ENCODE peak calls at places on chromosomes 5 and 9, in six cellular contexts. N is GM12878, L is GM12891, M is HepG2, F is H1, G is K562. P is an unnamed sample.

GRCh38 chr5:106966686-106967315 is 703.9 kb downstream of the EFNA5 start:
- DNase-seq in G (no peak), F (no peak), M (no peak), N (no peak), L (no peak), P (no peak)

GRCh38 chr9:85872444-85872843 is 68.5 kb upstream of the NAA35 start:
- DNase-seq in M (no peak), F (no peak), N (no peak), G (no peak), L (no peak), P (no peak)

GRCh38 chr5:151772029-151772867 is 494 bp downstream of the G3BP1 start:
- DNase-seq in M (peak), N (no peak), F (peak), L (no peak), G (peak), P (peak)

GRCh38 chr9:77595426-77596051 is 52.6 kb downstream of the GNA14 start:
- DNase-seq in G (no peak), N (no peak), L (no peak), F (no peak), M (no peak), P (no peak)

GRCh38 chr5:54760182-54760935 is 225.0 kb downstream of the ESM1 start:
- DNase-seq in M (no peak), L (no peak), N (no peak), G (no peak), F (no peak), P (no peak)

GRCh38 chr5:52760695-52761366 is 26.9 kb upstream of the ITGA1 start:
- DNase-seq in L (no peak), F (no peak), N (no peak), M (no peak), G (no peak), P (no peak)

GRCh38 chr9:28999806-29000205 is 1426.5 kb upstream of the C9orf72 start:
- DNase-seq in M (no peak), L (no peak), G (no peak), F (no peak), N (no peak), P (no peak)

GRCh38 chr9:5846501-5846921 is 13.6 kb upstream of the ERMP1 start:
- DNase-seq in L (no peak), G (no peak), M (no peak), N (no peak), F (no peak), P (no peak)

GRCh38 chr5:146607663-146608315 is 91.8 kb upstream of the GPR151 start:
- DNase-seq in M (no peak), G (no peak), F (no peak), N (no peak), L (no peak), P (no peak)

GRCh38 chr5:171426266-171426665 is 6.8 kb downstream of the FGF18 start:
- DNase-seq in L (no peak), N (no peak), G (no peak), F (no peak), M (no peak), P (no peak)

GRCh38 chr5:89338935-89339334 is 456.0 kb upstream of the MEF2C start:
- DNase-seq in L (no peak), G (no peak), M (no peak), F (no peak), N (no peak), P (no peak)

GRCh38 chr9:83235524-83235923 is 172.6 kb upstream of the RASEF start:
- DNase-seq in G (no peak), M (no peak), F (no peak), N (no peak), L (no peak), P (no peak)

GRCh38 chr9:91038483-91039124 is 237.0 kb downstream of the SYK start:
- DNase-seq in G (no peak), F (no peak), N (no peak), L (no peak), M (no peak), P (no peak)

GRCh38 chr5:105663671-105664070 is 2007.1 kb downstream of the EFNA5 start:
- DNase-seq in L (no peak), M (no peak), F (no peak), G (no peak), N (no peak), P (no peak)

GRCh38 chr5:134550271-134551214 is 25.1 kb downstream of the JADE2 start:
- DNase-seq in L (no peak), G (no peak), F (no peak), M (no peak), N (no peak), P (no peak)

GRCh38 chr5:92508271-92508670 is 1072.7 kb downstream of the NR2F1-AS1 start:
- DNase-seq in F (no peak), N (no peak), G (no peak), M (no peak), L (no peak), P (no peak)

GRCh38 chr9:127452481-127453092 is 1.3 kb downstream of the LRSAM1 start:
- DNase-seq in F (no peak), G (no peak), L (no peak), N (no peak), M (peak), P (no peak)

GRCh38 chr5:143554194-143554717 is 150.8 kb upstream of the NR3C1 start:
- DNase-seq in L (no peak), F (no peak), M (no peak), N (no peak), G (no peak), P (no peak)

GRCh38 chr5:79975422-79975821 is 15.6 kb downstream of the MTX3 start:
- DNase-seq in M (no peak), L (no peak), N (no peak), G (no peak), F (no peak), P (no peak)

GRCh38 chr9:85420750-85421149 is 321.0 kb downstream of the AGTPBP1 start:
- DNase-seq in M (no peak), G (no peak), F (no peak), N (no peak), L (no peak), P (no peak)

GRCh38 chr9:72315089-72315509 is 49.9 kb downstream of the ZFAND5 start:
- DNase-seq in M (no peak), G (no peak), N (no peak), F (no peak), L (no peak), P (no peak)

GRCh38 chr5:108529381-108529780 is 147.5 kb upstream of the FBXL17 start:
- DNase-seq in G (no peak), M (no peak), N (no peak), F (no peak), L (no peak), P (no peak)

GRCh38 chr9:99749641-99750040 is 72.0 kb upstream of the NR4A3 start:
- DNase-seq in F (no peak), G (no peak), M (no peak), L (no peak), N (no peak), P (no peak)

GRCh38 chr9:105978336-105978735 is 284.0 kb downstream of the TMEM38B start:
- DNase-seq in F (no peak), M (no peak), G (no peak), N (no peak), L (no peak), P (no peak)

GRCh38 chr9:110031511-110032173 is 176.3 kb downstream of the C9orf152 start:
- DNase-seq in L (no peak), F (no peak), N (no peak), M (no peak), G (no peak), P (no peak)

GRCh38 chr5:1014781-1015221 is 6.2 kb downstream of the NKD2 start:
- DNase-seq in G (no peak), L (no peak), F (no peak), N (no peak), M (no peak), P (no peak)

GRCh38 chr5:100900142-100900795 is 2.8 kb downstream of the ST8SIA4 start:
- DNase-seq in N (no peak), L (no peak), F (peak), G (no peak), M (no peak), P (no peak)

GRCh38 chr9:133187561-133188005 is 21.5 kb downstream of the OBP2B start:
- DNase-seq in M (no peak), L (no peak), G (no peak), F (no peak), N (no peak), P (no peak)

GRCh38 chr5:137619191-137619870 is 116.6 kb downstream of the KLHL3 start:
- DNase-seq in M (no peak), L (no peak), G (no peak), N (no peak), F (no peak), P (no peak)

GRCh38 chr9:6382681-6383080 is 30.3 kb upstream of the UHRF2 start:
- DNase-seq in G (no peak), F (no peak), N (no peak), M (no peak), L (no peak), P (no peak)

GRCh38 chr5:112226215-112226614 is 192.9 kb downstream of the EPB41L4A start:
- DNase-seq in N (no peak), L (no peak), M (no peak), F (no peak), G (no peak), P (no peak)

GRCh38 chr9:76371901-76372300 is 22.3 kb downstream of the RFK start:
- DNase-seq in F (no peak), N (no peak), M (no peak), L (no peak), G (no peak), P (no peak)

GRCh38 chr5:10577371-10578291 is 13.8 kb downstream of the ANKRD33B start:
- DNase-seq in L (no peak), M (no peak), F (no peak), N (no peak), G (peak), P (no peak)

GRCh38 chr5:165757756-165758155 is 2252.3 kb downstream of the MAT2B start:
- DNase-seq in N (no peak), M (no peak), F (no peak), G (no peak), L (no peak), P (no peak)

DNA sequence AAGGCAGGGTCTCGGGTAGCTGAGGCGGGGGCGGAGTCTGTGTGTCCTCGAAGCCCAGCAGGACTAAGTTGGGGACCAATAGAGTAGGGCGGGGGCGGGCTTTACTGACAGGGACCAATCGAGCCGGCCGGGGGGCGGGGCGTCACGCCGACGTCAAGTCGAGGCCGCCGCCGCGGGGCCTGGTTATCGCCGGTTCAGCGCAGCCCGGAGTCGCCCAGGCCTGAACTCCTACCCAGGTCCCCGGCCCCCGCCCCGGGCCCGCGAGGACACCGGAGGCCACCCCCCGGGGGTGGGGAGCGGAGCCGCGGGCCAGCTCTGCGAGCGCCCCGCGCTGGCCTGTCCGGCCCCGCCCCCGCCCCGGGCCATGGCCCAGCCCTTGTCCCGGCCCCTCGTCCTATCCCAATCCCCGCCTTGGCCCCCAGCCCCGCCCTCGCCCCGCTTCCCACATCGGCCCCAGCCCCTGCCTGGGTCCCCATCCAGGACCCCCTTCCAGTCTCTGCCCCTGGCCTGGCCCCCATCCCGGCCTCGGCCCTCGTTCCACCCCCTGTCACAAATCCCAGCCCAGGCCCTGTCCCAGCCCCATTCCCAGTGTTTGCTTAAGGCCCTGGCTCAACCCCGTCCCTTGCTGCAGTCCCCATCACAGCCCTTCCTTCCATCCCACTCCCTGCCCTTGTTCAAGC is at the start of gene TMEM8B:
- DNase-seq in F (peak), M (peak), N (no peak), L (peak), G (peak), P (peak)
- TF ChIP-seq POLR2AphosphoS5 in F (no peak), M (no peak), N (no peak), L (no peak), G (no peak), P (no peak)

DNA sequence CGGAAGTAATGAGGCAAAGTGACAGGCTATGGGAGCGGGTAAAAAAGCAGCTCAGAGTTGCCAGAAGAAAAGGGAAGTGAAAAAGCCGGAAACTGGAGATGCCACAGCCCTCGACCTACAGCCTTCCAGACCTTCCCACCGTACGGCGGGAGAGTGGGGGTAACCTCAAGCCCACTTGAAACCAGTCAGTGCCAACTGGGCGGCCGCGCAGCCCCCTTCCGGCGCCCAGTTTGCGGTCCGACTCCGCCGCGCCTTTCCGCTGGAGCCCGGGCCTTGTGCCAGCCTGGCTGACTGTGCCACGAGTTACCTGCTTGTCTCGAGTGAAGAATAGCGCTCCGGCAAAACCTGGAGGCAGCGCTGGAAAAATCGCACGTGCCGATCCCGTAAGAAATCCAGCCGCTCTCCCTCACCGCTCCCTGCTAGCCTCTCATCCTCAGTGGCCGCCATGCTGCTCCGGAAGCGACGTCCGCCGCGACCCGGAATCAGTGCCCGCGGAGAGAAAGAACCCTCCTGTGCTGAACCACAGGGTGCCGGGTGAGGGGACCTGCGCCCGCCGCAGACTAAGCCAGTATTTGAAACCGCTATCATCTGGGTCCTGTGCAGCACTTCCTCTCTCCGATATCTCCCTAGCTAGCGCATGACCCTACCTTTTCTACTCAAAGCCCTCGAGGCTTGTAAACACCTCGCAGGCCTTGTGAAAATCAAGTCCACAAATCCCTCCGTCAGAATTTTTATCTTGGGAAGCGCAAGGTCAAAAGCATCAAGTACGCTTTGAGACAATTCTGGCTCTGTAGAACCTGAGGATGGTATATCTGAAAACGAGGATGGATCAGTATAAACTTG is at the start of gene PGGT1B:
- DNase-seq in L (peak), M (peak), N (peak), F (peak), G (peak), P (peak)
- TF ChIP-seq POLR2A in L (peak), M (peak), N (peak), F (peak), G (peak), P (peak)

GRCh38 chr9:3868012-3868411 is 342.2 kb upstream of the RFX3 start:
- DNase-seq in G (no peak), L (no peak), M (no peak), F (no peak), N (no peak), P (no peak)

GRCh38 chr9:3863114-3863528 is 337.3 kb upstream of the RFX3 start:
- DNase-seq in G (no peak), M (no peak), F (no peak), N (no peak), L (no peak), P (no peak)

GRCh38 chr9:3868466-3868865 is 342.7 kb upstream of the RFX3 start:
- DNase-seq in F (no peak), G (no peak), M (no peak), N (no peak), L (no peak), P (no peak)

GRCh38 chr9:3863686-3864085 is 337.9 kb upstream of the RFX3 start:
- DNase-seq in L (no peak), N (no peak), G (no peak), M (no peak), F (no peak), P (no peak)

DNA sequence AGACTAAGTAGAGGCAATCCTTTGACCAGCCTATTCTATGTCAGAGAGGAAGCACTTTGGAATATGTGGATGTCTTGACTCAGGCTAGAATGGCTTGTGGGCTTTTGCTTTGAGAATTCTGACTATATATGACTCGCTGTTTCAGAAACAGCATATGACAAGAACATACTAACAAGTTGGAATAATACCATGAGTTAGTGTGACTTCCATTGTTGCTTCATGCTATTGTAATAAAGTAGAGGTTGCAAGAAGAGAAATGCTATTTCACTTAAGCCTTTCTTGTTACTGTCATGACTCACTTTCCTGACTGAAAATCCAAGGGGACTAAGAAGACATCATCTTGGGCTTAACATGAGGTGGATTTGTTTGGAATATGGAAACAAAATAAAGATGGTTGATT is 339.6 kb upstream of the RFX3 start:
- DNase-seq in F (no peak), G (no peak), M (no peak), L (no peak), N (no peak), P (no peak)
- TF ChIP-seq TAF1 in F (no peak), G (no peak), M (no peak), L (no peak), N (no peak), P (no peak)

GRCh38 chr9:22008662-22009562 is at the start of gene CDKN2B:
- DNase-seq in N (no peak), F (peak), L (peak), M (peak), G (no peak), P (peak)
- TF ChIP-seq POLR2AphosphoS5 in N (peak), F (no peak), L (no peak), M (peak), G (no peak), P (no peak)

GRCh38 chr9:35096035-35096849 is at the start of gene PIGO:
- DNase-seq in G (peak), M (peak), F (peak), L (peak), N (no peak), P (peak)
- TF ChIP-seq POLR2A in G (peak), M (peak), F (peak), L (peak), N (peak), P (peak)

GRCh38 chr5:40915341-40915926 is 6.1 kb downstream of the C7 start:
- DNase-seq in M (no peak), G (no peak), L (no peak), F (no peak), N (no peak), P (no peak)

GRCh38 chr5:40911278-40911677 is 2.0 kb downstream of the C7 start:
- DNase-seq in G (no peak), M (no peak), F (no peak), L (no peak), N (no peak), P (no peak)

GRCh38 chr5:40916213-40916612 is 6.9 kb downstream of the C7 start:
- DNase-seq in N (no peak), G (no peak), M (no peak), L (no peak), F (no peak), P (no peak)

GRCh38 chr5:40909723-40910122 is 426 bp downstream of the C7 start:
- DNase-seq in F (no peak), G (no peak), N (no peak), M (peak), L (no peak), P (no peak)

GRCh38 chr5:40914835-40915234 is 5.5 kb downstream of the C7 start:
- DNase-seq in M (no peak), F (no peak), N (no peak), G (no peak), L (no peak), P (no peak)
- TF ChIP-seq TAF1 in M (no peak), F (no peak), N (no peak), G (no peak), L (no peak), P (no peak)

GRCh38 chr9:129765764-129766317 is 13.0 kb upstream of the PTGES start:
- DNase-seq in L (no peak), M (no peak), G (no peak), N (no peak), F (no peak), P (no peak)
- TF ChIP-seq POLR2AphosphoS5 in L (no peak), M (no peak), G (no peak), N (no peak), F (no peak), P (no peak)

GRCh38 chr5:40755407-40756365 is at the start of gene TTC33:
- DNase-seq in N (peak), F (peak), M (peak), G (peak), L (peak), P (peak)
- TF ChIP-seq POLR2A in N (no peak), F (peak), M (peak), G (peak), L (no peak), P (no peak)

P was measured in GM12892.